ENCODE peak calls at places on chromosomes 11 and 22, in eight cellular contexts. D is transverse colon; R is aorta; N is CD4-positive, alpha-beta memory T cell; B is psoas muscle; V is colonic mucosa; C is effector memory CD4-positive, alpha-beta T cell; K is breast epithelium. Y is an unnamed sample. For H3K9me3, the result is how much of the 10 kb centered on the place peaks cover.

GRCh38 chr11:79150966-79151365 is 289.9 kb downstream of the TENM4 start:
- DNase-seq in N (no peak), C (no peak), R (no peak), V (no peak), D (no peak), B (no peak), K (no peak), Y (no peak)

GRCh38 chr22:37298748-37299495 is 16.6 kb downstream of the CYTH4 start:
- DNase-seq in C (no peak), R (no peak), V (no peak), B (no peak), N (no peak), D (peak), K (no peak), Y (no peak)

GRCh38 chr11:128902515-128903066 is 11.4 kb downstream of the KCNJ5 start:
- DNase-seq in B (no peak), D (no peak), K (no peak), N (no peak), C (no peak), V (no peak), R (peak), Y (peak)

GRCh38 chr11:125591659-125592304 is 870 bp upstream of the STT3A start:
- DNase-seq in B (peak), N (no peak), C (no peak), K (peak), V (peak), R (peak), D (peak), Y (peak)

GRCh38 chr11:44470849-44471248 is 94.6 kb upstream of the CD82 start:
- DNase-seq in K (no peak), N (no peak), D (no peak), V (no peak), B (no peak), R (no peak), C (no peak), Y (no peak)

GRCh38 chr11:35598254-35599125 is 19.8 kb upstream of the FJX1 start:
- DNase-seq in B (no peak), C (no peak), V (no peak), K (no peak), D (no peak), R (no peak), N (no peak), Y (no peak)

GRCh38 chr11:3203221-3204043 is 15.2 kb downstream of the MRGPRG start:
- DNase-seq in N (no peak), B (peak), R (peak), V (no peak), D (no peak), C (no peak), K (no peak), Y (peak)

GRCh38 chr11:97937501-97937900 is 1083.2 kb upstream of the CNTN5 start:
- DNase-seq in C (no peak), D (no peak), N (no peak), B (no peak), R (no peak), K (no peak), V (no peak), Y (no peak)

GRCh38 chr22:50505776-50506610 is 1.5 kb downstream of the LMF2 start:
- DNase-seq in K (no peak), N (no peak), B (no peak), C (no peak), R (no peak), D (no peak), V (no peak), Y (peak)

GRCh38 chr11:60477035-60477445 is 15.5 kb upstream of the MS4A12 start:
- DNase-seq in R (no peak), V (no peak), K (no peak), N (no peak), B (no peak), C (no peak), D (no peak), Y (no peak)

GRCh38 chr11:92259861-92260260 is 35.2 kb downstream of the FAT3 start:
- DNase-seq in D (no peak), C (no peak), R (no peak), B (no peak), K (no peak), N (no peak), V (no peak), Y (no peak)

GRCh38 chr11:3984896-3985295 is 109.7 kb upstream of the RRM1 start:
- DNase-seq in V (no peak), R (no peak), N (peak), B (no peak), C (no peak), D (no peak), K (no peak), Y (no peak)

GRCh38 chr22:46970411-46971123 is 208.1 kb downstream of the TBC1D22A start:
- DNase-seq in C (no peak), V (no peak), R (no peak), B (peak), D (no peak), N (no peak), K (no peak), Y (peak)

GRCh38 chr22:19991395-19991644 is 25.3 kb downstream of the ARVCF start:
- DNase-seq in C (no peak), K (no peak), N (no peak), B (peak), D (no peak), R (no peak), V (no peak), Y (peak)

GRCh38 chr11:65793625-65794400 is 7.0 kb downstream of the OVOL1 start:
- DNase-seq in D (peak), C (no peak), K (no peak), R (no peak), B (no peak), V (peak), N (no peak), Y (peak)

GRCh38 chr22:20271114-20271994 is 3.2 kb upstream of the RTN4R start:
- DNase-seq in N (no peak), D (no peak), V (no peak), B (no peak), R (no peak), C (no peak), K (no peak), Y (no peak)

GRCh38 chr22:48536691-48537591 is 1290.7 kb downstream of the BRD1 start:
- DNase-seq in K (no peak), C (no peak), R (no peak), N (no peak), V (no peak), D (no peak), B (peak), Y (peak)

GRCh38 chr11:125950696-125951645 is 5.1 kb downstream of the VSIG10L2 start:
- DNase-seq in R (no peak), V (no peak), B (peak), D (peak), C (no peak), K (peak), N (no peak), Y (no peak)

GRCh38 chr11:62143727-62144126 is 19.9 kb downstream of the INCENP start:
- DNase-seq in K (peak), C (no peak), D (no peak), N (no peak), R (peak), B (no peak), V (peak), Y (no peak)

GRCh38 chr11:11519184-11519583 is 102.6 kb downstream of the GALNT18 start:
- DNase-seq in R (no peak), C (no peak), V (no peak), D (no peak), K (no peak), B (no peak), N (no peak), Y (no peak)

GRCh38 chr22:29146101-29146560 is 59.6 kb upstream of the EMID1 start:
- DNase-seq in R (no peak), B (peak), D (no peak), N (no peak), C (no peak), V (no peak), K (no peak), Y (peak)

GRCh38 chr11:102241026-102241425 is 76.3 kb upstream of the BIRC3 start:
- DNase-seq in B (no peak), K (no peak), V (no peak), D (no peak), C (no peak), N (no peak), R (no peak), Y (no peak)

GRCh38 chr11:65493367-65494176 is 5.3 kb upstream of the MALAT1 start:
- DNase-seq in N (no peak), V (peak), K (no peak), B (peak), C (no peak), R (peak), D (peak), Y (peak)

GRCh38 chr11:102115557-102115956 is 5.3 kb downstream of the YAP1 start:
- DNase-seq in K (no peak), C (no peak), R (no peak), D (peak), B (no peak), N (no peak), V (peak), Y (no peak)

DNA sequence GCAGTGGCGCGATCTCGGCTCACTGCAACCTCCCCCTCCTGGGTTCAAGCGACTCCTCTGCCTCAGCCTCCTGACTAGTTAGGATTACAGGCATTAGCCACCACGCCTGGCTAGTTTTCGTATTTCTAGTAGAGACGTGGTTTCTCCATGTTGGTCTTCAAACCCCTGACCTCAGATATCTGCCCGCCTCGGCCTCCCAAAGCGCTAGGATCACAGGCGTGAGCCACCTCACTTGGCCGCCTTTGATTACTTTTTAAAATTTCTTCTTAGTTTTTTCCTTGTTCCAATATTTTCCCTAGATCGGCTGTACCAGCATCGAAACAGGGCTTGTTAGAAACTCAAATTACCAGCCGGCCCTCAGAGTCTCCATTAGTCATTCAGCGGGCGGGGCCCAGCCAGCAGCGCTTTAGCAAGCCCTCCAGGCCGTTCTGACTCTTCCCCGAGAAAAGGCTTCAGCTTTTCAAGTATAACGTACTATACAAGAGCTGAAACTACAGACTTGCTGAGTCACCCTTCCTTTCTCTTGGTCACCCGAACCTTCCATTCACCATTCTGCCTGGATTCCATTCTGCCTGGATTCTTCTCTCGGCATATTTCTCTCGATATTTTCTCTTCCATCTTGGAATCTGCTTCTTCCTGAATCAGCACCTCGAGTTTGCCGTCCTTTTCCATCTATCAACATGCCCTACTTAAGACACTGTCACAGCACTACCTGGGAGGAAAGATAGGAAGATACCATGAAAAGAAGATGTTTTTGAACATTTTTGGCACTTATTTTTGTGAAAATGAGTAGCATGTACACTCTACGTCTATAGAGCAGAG is 6.7 kb upstream of the CAPRIN1 start:
- DNase-seq in D (no peak), C (no peak), N (no peak), B (no peak), K (no peak), R (peak), V (no peak), Y (no peak)
- H3K27ac ChIP-seq in D (no peak), C (no peak), N (no peak), B (no peak), K (no peak), R (no peak), V (no peak), Y (no peak)

DNA sequence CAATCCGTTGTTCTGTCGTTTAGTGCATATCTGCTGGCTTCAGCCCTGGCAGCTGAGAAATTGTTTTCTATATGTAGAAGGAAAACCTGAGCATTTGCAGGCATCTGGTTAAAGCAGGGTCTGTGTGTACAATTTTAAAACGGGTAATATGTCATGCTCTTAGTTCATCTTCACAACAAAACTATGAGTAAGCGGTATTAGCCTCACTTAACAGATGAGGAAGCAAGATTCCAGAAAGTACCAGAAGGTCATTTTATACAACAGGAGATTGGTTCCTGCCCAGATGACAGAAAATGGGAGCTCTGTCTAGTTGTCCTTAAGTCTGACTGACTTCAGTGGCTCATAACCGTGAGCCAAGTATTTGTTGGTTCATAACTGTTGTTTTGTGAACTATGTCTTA is 1.1 kb downstream of the TIMM10B start:
- DNase-seq in D (no peak), R (no peak), K (no peak), B (no peak), V (no peak), C (no peak), N (no peak), Y (no peak)
- H3K4me3 ChIP-seq in D (peak), R (peak), K (peak), B (peak), V (peak), C (peak), N (no peak), Y (peak)

GRCh38 chr11:17651681-17652080 is 67.7 kb upstream of the MYOD1 start:
- DNase-seq in V (no peak), B (no peak), R (no peak), C (no peak), N (no peak), K (no peak), D (no peak), Y (no peak)
- H3K9me3 ChIP-seq in V (under half), B (under half), R (under half), C (under half), N (under half), K (under half), D (under half), Y (under half)

DNA sequence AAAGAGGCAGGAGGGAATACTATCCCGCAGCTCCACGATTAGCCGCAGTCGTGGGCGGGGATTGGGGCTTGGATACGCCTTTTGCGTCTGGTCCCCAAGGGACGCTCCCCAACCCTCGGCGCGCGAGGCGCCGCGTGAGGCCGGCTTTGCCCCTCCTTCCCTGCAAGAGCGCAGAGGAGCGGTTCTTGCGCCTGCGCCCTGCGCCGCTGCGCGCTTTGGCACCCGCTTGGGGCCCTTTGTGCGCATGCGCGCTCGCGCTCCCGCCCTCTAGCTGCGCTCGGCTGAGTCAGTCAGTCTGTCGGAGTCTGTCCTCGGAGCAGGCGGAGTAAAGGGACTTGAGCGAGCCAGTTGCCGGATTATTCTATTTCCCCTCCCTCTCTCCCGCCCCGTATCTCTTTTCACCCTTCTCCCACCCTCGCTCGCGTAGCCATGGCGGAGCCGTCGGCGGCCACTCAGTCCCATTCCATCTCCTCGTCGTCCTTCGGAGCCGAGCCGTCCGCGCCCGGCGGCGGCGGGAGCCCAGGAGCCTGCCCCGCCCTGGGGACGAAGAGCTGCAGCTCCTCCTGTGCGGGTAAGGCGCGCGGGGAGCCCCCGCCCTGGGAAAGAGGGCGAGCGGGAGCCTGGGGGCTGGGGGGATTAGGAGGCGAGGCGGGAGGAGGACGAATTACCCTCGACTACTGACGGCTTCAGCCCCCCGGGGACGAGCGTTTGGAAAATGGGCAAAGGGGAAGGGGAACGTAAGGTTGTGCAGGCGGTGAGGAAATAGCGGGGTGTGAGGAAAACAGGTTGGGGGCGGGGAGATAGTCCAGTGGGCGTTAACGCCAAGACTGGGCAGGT is at the start of gene RTN3:
- DNase-seq in D (peak), B (peak), N (peak), C (peak), V (peak), K (peak), R (peak), Y (peak)
- H3K27ac ChIP-seq in D (peak), B (peak), N (peak), C (peak), V (peak), K (peak), R (peak), Y (peak)

DNA sequence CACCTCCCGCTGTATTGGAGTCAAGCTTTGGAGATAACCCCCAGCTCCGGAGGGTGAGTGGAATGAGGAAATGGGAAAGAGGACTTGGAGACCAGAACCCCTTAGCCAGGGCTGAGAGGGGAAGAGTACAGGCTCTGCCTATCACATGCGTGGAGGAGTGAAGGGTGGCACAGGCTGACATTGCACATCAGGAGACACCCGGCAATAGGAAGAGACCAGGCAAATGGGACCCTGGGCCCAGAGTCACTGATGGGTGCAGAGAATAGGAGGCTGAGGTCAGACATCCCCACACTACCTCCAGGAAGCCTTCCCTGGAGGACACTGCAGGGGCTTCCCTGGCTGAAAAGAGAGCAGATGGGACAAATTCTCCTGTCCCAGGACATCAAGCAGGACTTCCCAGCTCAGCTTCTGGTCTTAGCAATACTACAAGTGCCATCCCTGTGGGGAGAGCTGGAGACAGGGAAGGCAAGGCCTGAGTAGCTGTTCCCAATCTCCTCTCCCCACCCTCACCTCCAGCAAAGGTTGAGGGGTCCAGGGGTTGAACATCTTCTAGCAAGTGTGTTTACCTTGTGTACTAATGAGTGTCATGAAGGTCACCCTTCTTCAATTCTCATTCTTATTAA is 160.7 kb downstream of the BUD13 start:
- DNase-seq in R (no peak), N (no peak), C (no peak), B (no peak), D (no peak), V (no peak), K (peak), Y (no peak)
- H3K4me3 ChIP-seq in R (no peak), N (no peak), C (no peak), B (no peak), D (no peak), V (no peak), K (no peak), Y (no peak)